ENCODE peak calls at places on chromosome 2, in ten cellular contexts. C is HFFc6, A is HuH-7.5, D is SJSA1, Q is M059J, J is AG20443, N is spleen, K is stomach, W is adrenal gland, G is GM23338. U is an unnamed sample.

GRCh38 chr2:37698931-37699481 is 27.6 kb upstream of the CDC42EP3 start:
- DNase-seq in C (peak), A (no peak), D (peak), Q (peak), J (no peak), N (no peak), K (no peak), W (no peak), G (no peak), U (peak)

GRCh38 chr2:23594079-23594494 is 209.1 kb downstream of the KLHL29 start:
- DNase-seq in C (no peak), A (no peak), D (no peak), Q (peak), J (no peak), N (peak), K (no peak), W (no peak), G (no peak), U (no peak)

GRCh38 chr2:122927710-122928249 is 1097.3 kb upstream of the CNTNAP5 start:
- DNase-seq in C (no peak), A (no peak), D (no peak), Q (no peak), J (no peak), N (no peak), K (no peak), W (no peak), G (peak), U (no peak)

GRCh38 chr2:88739985-88740600 is 48.6 kb downstream of the RPIA start:
- DNase-seq in C (peak), A (peak), D (peak), Q (peak), J (peak), N (peak), K (peak), W (peak), G (peak), U (peak)

GRCh38 chr2:23235292-23235691 is 149.7 kb upstream of the KLHL29 start:
- DNase-seq in C (peak), A (no peak), D (no peak), Q (peak), J (peak), N (no peak), K (no peak), W (no peak), G (no peak), U (no peak)

GRCh38 chr2:36458106-36458505 is 102.5 kb downstream of the CRIM1 start:
- DNase-seq in C (no peak), A (no peak), D (no peak), Q (no peak), J (no peak), N (peak), K (no peak), W (no peak), G (peak), U (no peak)

GRCh38 chr2:200077838-200078237 is 122.5 kb downstream of the MAIP1 start:
- DNase-seq in C (no peak), A (no peak), D (no peak), Q (no peak), J (no peak), N (no peak), K (no peak), W (no peak), G (no peak), U (no peak)

GRCh38 chr2:207143474-207144190 is 22.1 kb downstream of the KLF7 start:
- DNase-seq in C (peak), A (no peak), D (peak), Q (peak), J (peak), N (peak), K (peak), W (peak), G (peak), U (no peak)

GRCh38 chr2:191555092-191555742 is 122.7 kb upstream of the NABP1 start:
- DNase-seq in C (peak), A (peak), D (peak), Q (peak), J (peak), N (peak), K (peak), W (peak), G (peak), U (peak)

GRCh38 chr2:99187011-99187410 is 6.0 kb downstream of the MRPL30 start:
- DNase-seq in C (no peak), A (no peak), D (no peak), Q (no peak), J (no peak), N (no peak), K (no peak), W (no peak), G (no peak), U (no peak)

GRCh38 chr2:67476808-67477790 is 80.0 kb downstream of the ETAA1 start:
- DNase-seq in C (peak), A (no peak), D (no peak), Q (peak), J (peak), N (no peak), K (no peak), W (peak), G (peak), U (no peak)

GRCh38 chr2:125310671-125311364 is 1285.7 kb downstream of the CNTNAP5 start:
- DNase-seq in C (no peak), A (no peak), D (no peak), Q (no peak), J (no peak), N (no peak), K (no peak), W (no peak), G (no peak), U (no peak)

GRCh38 chr2:199738723-199739412 is 112.1 kb downstream of the FTCDNL1 start:
- DNase-seq in C (peak), A (peak), D (no peak), Q (peak), J (no peak), N (no peak), K (no peak), W (no peak), G (no peak), U (no peak)

GRCh38 chr2:11588228-11589110 is 54.6 kb downstream of the GREB1 start:
- DNase-seq in C (no peak), A (no peak), D (no peak), Q (no peak), J (no peak), N (peak), K (no peak), W (no peak), G (no peak), U (no peak)

GRCh38 chr2:29463181-29463900 is 348.1 kb downstream of the CLIP4 start:
- DNase-seq in C (peak), A (no peak), D (no peak), Q (peak), J (peak), N (no peak), K (no peak), W (no peak), G (no peak), U (peak)

U was measured in SW 1271.